ENCODE peak calls at places on chromosomes 11 and 22, in eight cellular contexts. H is IMR-90, P is right lobe of liver, X is psoas muscle, S is AG09309, R is lung, K is fibroblast of pulmonary artery, F is AG04450. T is an unnamed sample.

GRCh38 chr11:34064291-34064690 is 12.8 kb downstream of the CAPRIN1 start:
- DNase-seq in X (no peak), S (no peak), F (no peak), H (no peak), K (no peak), R (no peak), P (no peak), T (no peak)

GRCh38 chr11:800473-800872 is 2.4 kb upstream of the SLC25A22 start:
- DNase-seq in P (no peak), F (no peak), H (no peak), S (no peak), R (no peak), X (no peak), K (no peak), T (no peak)

GRCh38 chr22:46108564-46109473 is 41.5 kb upstream of the PPARA start:
- DNase-seq in S (no peak), F (no peak), H (peak), K (peak), X (no peak), R (no peak), P (peak), T (no peak)

GRCh38 chr11:10274726-10275125 is 19.3 kb downstream of the SBF2 start:
- DNase-seq in S (no peak), F (no peak), P (no peak), R (no peak), K (no peak), H (no peak), X (no peak), T (no peak)

GRCh38 chr22:50544746-50545253 is 899 bp upstream of the KLHDC7B start:
- DNase-seq in R (peak), H (no peak), F (no peak), K (no peak), P (no peak), S (no peak), X (no peak), T (no peak)

GRCh38 chr22:21791635-21792625 is 56.3 kb upstream of the YPEL1 start:
- DNase-seq in K (peak), S (no peak), H (peak), F (no peak), P (no peak), R (no peak), X (no peak), T (no peak)

GRCh38 chr11:120925944-120926343 is 98.0 kb upstream of the TBCEL start:
- DNase-seq in F (no peak), S (no peak), R (no peak), P (no peak), X (no peak), K (no peak), H (no peak), T (no peak)

GRCh38 chr11:115670538-115671200 is 166.5 kb upstream of the CADM1 start:
- DNase-seq in F (no peak), R (no peak), P (no peak), X (no peak), S (no peak), H (no peak), K (no peak), T (no peak)

GRCh38 chr22:39234157-39234793 is 10.5 kb downstream of the PDGFB start:
- DNase-seq in P (peak), H (no peak), R (no peak), F (no peak), X (peak), S (no peak), K (peak), T (no peak)

GRCh38 chr11:121563003-121563402 is 110.2 kb upstream of the SORL1-AS1 start:
- DNase-seq in P (no peak), F (no peak), H (no peak), K (no peak), X (no peak), R (no peak), S (no peak), T (no peak)

GRCh38 chr11:70862093-70862492 is 390.3 kb downstream of the SHANK2 start:
- DNase-seq in R (no peak), F (no peak), P (no peak), X (no peak), K (no peak), S (no peak), H (no peak), T (no peak)

GRCh38 chr22:21761086-21761485 is 25.5 kb upstream of the YPEL1 start:
- DNase-seq in R (no peak), X (no peak), K (no peak), S (no peak), F (peak), P (no peak), H (peak), T (no peak)

GRCh38 chr11:19972091-19972490 is 188.2 kb downstream of the DBX1 start:
- DNase-seq in S (no peak), R (no peak), K (no peak), X (no peak), P (no peak), F (no peak), H (no peak), T (no peak)

GRCh38 chr11:20839231-20839630 is 169.8 kb downstream of the NELL1 start:
- DNase-seq in F (no peak), S (no peak), X (no peak), R (no peak), K (no peak), P (no peak), H (no peak), T (no peak)

GRCh38 chr11:122344281-122344680 is 228.3 kb upstream of the BLID start:
- DNase-seq in H (peak), K (peak), X (no peak), F (peak), P (no peak), R (no peak), S (peak), T (peak)

GRCh38 chr11:92453055-92453454 is 228.4 kb downstream of the FAT3 start:
- DNase-seq in H (peak), F (peak), K (peak), S (peak), X (no peak), R (no peak), P (no peak), T (no peak)

GRCh38 chr11:34027516-34028406 is 23.8 kb upstream of the CAPRIN1 start:
- DNase-seq in R (no peak), P (peak), H (no peak), F (no peak), S (no peak), K (no peak), X (no peak), T (no peak)

GRCh38 chr22:46676881-46677280 is 56.7 kb downstream of the GRAMD4 start:
- DNase-seq in H (no peak), R (no peak), X (no peak), F (no peak), S (no peak), K (no peak), P (peak), T (no peak)

GRCh38 chr22:23772315-23773246 is at the start of gene MMP11:
- DNase-seq in P (peak), S (no peak), F (no peak), K (no peak), H (no peak), X (peak), R (no peak), T (no peak)

GRCh38 chr11:68423481-68423880 is 37.1 kb upstream of the PPP6R3 start:
- DNase-seq in P (no peak), X (no peak), R (no peak), H (no peak), S (no peak), K (no peak), F (no peak), T (no peak)

GRCh38 chr11:59754494-59754858 is 700 bp upstream of the STX3 start:
- DNase-seq in P (no peak), H (peak), K (no peak), X (no peak), F (no peak), S (no peak), R (no peak), T (no peak)

GRCh38 chr22:42962295-42963230 is 52.4 kb downstream of the PACSIN2 start:
- DNase-seq in X (no peak), F (no peak), R (peak), H (peak), S (no peak), K (peak), P (no peak), T (no peak)

GRCh38 chr11:34351687-34352469 is 5.9 kb downstream of the ABTB2 start:
- DNase-seq in P (no peak), X (no peak), K (no peak), H (no peak), F (no peak), R (no peak), S (no peak), T (no peak)

GRCh38 chr11:9617960-9618359 is 44.5 kb downstream of the WEE1 start:
- DNase-seq in S (peak), X (no peak), F (no peak), K (peak), R (no peak), P (no peak), H (peak), T (no peak)

GRCh38 chr11:48307760-48308386 is 1.9 kb downstream of the OR4S1 start:
- DNase-seq in S (peak), F (peak), H (peak), X (peak), K (peak), R (peak), P (peak), T (peak)

GRCh38 chr22:22123118-22123959 is 121.2 kb upstream of the VPREB1 start:
- DNase-seq in H (no peak), F (no peak), P (no peak), R (no peak), K (no peak), S (no peak), X (no peak), T (no peak)

GRCh38 chr11:117929568-117930207 is 486 bp upstream of the TMPRSS13 start:
- DNase-seq in R (no peak), P (no peak), S (no peak), H (no peak), X (no peak), K (no peak), F (no peak), T (no peak)

GRCh38 chr11:122100222-122101080 is 15.6 kb downstream of the BLID start:
- DNase-seq in F (peak), S (no peak), R (no peak), K (peak), H (peak), P (no peak), X (peak), T (no peak)

GRCh38 chr11:34926101-34926830 is 9.8 kb downstream of the PDHX start:
- DNase-seq in X (no peak), R (no peak), P (no peak), K (peak), H (peak), S (peak), F (no peak), T (peak)

GRCh38 chr11:91366186-91366585 is 858.4 kb upstream of the FAT3 start:
- DNase-seq in F (no peak), S (no peak), X (no peak), P (no peak), R (no peak), K (no peak), H (no peak), T (no peak)

GRCh38 chr11:123475478-123475877 is 45.4 kb downstream of the GRAMD1B start:
- DNase-seq in H (peak), F (no peak), P (no peak), R (no peak), S (no peak), K (peak), X (no peak), T (no peak)

GRCh38 chr11:120284272-120284671 is 40.8 kb upstream of the TLCD5 start:
- DNase-seq in P (peak), H (no peak), R (peak), S (no peak), X (no peak), F (no peak), K (no peak), T (no peak)

GRCh38 chr11:13962562-13963168 is at the start of gene SPON1:
- DNase-seq in F (no peak), X (peak), H (peak), P (peak), S (no peak), R (peak), K (peak), T (no peak)

GRCh38 chr22:44085743-44086741 is 61.9 kb downstream of the PARVB start:
- DNase-seq in F (no peak), K (peak), P (peak), X (peak), S (no peak), R (peak), H (peak), T (peak)

GRCh38 chr11:60982184-60982583 is 10.7 kb downstream of the CD6 start:
- DNase-seq in F (no peak), K (no peak), P (no peak), X (no peak), H (no peak), S (no peak), R (no peak), T (no peak)

GRCh38 chr22:29018293-29019189 is 43.1 kb downstream of the C22orf31 start:
- DNase-seq in K (no peak), X (no peak), H (no peak), F (no peak), S (no peak), R (no peak), P (no peak), T (no peak)

GRCh38 chr22:37599161-37599560 is 9.5 kb upstream of the GGA1 start:
- DNase-seq in F (no peak), S (no peak), R (no peak), P (no peak), K (no peak), H (no peak), X (no peak), T (no peak)

GRCh38 chr11:73269353-73270088 is 2.6 kb upstream of the P2RY6 start:
- DNase-seq in P (no peak), X (no peak), R (no peak), F (no peak), H (no peak), S (no peak), K (no peak), T (no peak)
- TF ChIP-seq CTCF in P (no peak), X (no peak), R (no peak), F (no peak), H (no peak), S (no peak), K (no peak), T (no peak)

DNA sequence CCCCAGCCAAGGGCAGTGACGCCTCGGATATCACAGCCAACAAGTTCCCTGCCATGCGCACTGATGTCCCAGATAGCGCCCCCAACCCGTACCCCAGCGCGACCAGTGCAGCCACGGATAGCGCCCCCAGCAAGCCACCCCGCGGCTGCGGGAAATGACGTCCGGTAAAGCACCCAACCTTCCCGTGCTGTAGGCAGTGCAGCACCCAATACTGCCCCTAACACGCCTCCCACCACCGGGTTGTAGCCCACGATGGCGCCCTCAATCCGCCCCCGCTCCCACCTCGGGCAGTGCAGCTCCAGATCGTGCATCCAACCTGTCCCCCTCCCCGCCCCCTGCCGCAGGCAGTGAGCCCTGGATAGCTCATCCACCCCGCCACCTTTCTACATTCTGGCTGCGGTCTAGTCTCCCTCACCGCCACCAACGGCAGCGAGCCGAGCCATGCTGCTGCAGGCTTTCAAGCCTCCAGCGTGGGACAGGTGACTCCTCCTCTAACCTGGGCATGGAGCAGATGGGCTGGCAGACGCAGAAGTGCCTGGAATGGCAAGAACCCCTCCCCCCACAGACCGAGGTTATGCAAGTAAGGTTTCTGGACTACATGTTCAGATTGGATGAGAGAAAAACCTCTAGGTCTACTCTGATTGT is 540 bp downstream of the RFPL2 start:
- DNase-seq in H (no peak), S (no peak), F (no peak), R (no peak), K (no peak), X (no peak), P (no peak), T (no peak)
- H3K4me3 ChIP-seq in H (no peak), S (no peak), F (no peak), R (no peak), K (no peak), X (no peak), P (peak), T (no peak)

DNA sequence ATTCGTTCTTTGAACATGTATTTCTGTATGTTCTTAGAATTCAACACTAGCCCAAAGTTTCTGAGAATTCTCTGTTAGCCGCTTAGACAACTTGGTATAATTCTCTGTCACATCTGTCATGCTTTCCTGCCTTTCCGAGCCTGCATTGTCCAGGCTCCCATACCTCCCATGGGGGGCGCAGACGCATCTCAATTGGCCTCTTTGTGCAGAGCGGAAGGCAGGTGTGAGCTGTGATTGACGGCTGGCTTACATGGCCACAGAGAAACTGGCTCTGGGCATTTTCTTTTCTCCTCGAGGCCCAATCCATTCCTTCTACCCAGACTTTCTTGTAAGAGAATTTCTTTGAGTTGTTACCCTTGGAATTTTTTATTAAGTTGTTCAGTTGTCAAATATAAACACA is 132.7 kb upstream of the SESN3 start:
- DNase-seq in S (no peak), H (no peak), F (no peak), P (no peak), K (no peak), R (no peak), X (no peak), T (no peak)
- TF ChIP-seq CTCF in S (no peak), H (no peak), F (no peak), P (no peak), K (no peak), R (no peak), X (no peak), T (no peak)

DNA sequence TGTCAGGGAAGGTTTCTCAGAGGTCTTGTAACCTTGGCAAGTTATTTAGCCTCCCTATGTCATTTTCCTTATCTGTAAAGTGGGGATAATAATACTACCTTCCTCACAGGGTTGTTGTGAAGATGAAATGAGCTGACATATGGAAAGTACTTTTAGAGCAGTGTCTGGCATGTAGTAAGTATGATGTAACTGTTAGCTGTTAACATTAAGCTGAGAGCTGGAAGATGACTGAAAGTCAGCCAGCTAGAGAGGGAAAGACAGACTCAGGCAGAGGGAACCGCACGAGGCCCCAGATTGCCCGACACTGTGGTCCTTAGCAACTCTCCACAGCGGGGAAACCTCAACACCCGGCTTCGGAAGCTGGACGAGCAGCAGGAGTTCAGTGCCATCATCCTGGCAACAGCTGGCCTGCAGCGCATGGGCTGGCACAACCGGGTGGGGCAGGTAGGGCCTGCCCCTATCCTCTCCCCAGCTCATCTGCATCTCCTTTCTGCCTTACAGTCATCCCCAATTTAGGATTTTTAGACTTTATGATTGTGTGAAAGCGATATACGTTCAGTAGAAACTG is 6.5 kb downstream of the HMBS start:
- DNase-seq in X (no peak), H (peak), P (no peak), F (no peak), R (no peak), K (no peak), S (no peak), T (no peak)
- H3K4me3 ChIP-seq in X (no peak), H (no peak), P (no peak), F (no peak), R (no peak), K (no peak), S (no peak), T (no peak)

GRCh38 chr11:85809191-85809590 is 1.8 kb downstream of the SYTL2 start:
- DNase-seq in R (no peak), F (no peak), H (no peak), S (no peak), K (no peak), P (no peak), X (no peak), T (no peak)

GRCh38 chr11:85809881-85810280 is 1.1 kb downstream of the SYTL2 start:
- DNase-seq in P (no peak), K (no peak), S (no peak), H (no peak), X (peak), R (no peak), F (no peak), T (no peak)

GRCh38 chr11:85810521-85810870 is 445 bp downstream of the SYTL2 start:
- DNase-seq in H (no peak), X (no peak), F (no peak), K (no peak), S (no peak), R (no peak), P (no peak), T (no peak)

GRCh38 chr11:85811624-85812023 is 683 bp upstream of the SYTL2 start:
- DNase-seq in S (no peak), X (no peak), P (no peak), F (no peak), H (no peak), R (no peak), K (no peak), T (no peak)

GRCh38 chr11:85810871-85811611 is at the start of gene SYTL2:
- DNase-seq in R (peak), H (peak), F (no peak), S (no peak), K (peak), P (peak), X (peak), T (no peak)
- TF ChIP-seq CTCF in R (no peak), H (peak), F (no peak), S (no peak), K (no peak), P (no peak), X (peak), T (no peak)

GRCh38 chr11:6391548-6392134 is 1.4 kb downstream of the SMPD1 start:
- DNase-seq in H (no peak), R (no peak), F (no peak), X (no peak), P (no peak), S (no peak), K (no peak), T (no peak)
- H3K4me3 ChIP-seq in H (peak), R (peak), F (peak), X (peak), P (peak), S (no peak), K (peak), T (no peak)

GRCh38 chr11:71914127-71914526 is 14.3 kb downstream of the XNDC1N start:
- DNase-seq in R (no peak), K (no peak), H (peak), P (no peak), S (peak), X (no peak), F (no peak), T (peak)
- TF ChIP-seq CTCF in R (no peak), K (no peak), H (no peak), P (no peak), S (no peak), X (no peak), F (no peak), T (no peak)

DNA sequence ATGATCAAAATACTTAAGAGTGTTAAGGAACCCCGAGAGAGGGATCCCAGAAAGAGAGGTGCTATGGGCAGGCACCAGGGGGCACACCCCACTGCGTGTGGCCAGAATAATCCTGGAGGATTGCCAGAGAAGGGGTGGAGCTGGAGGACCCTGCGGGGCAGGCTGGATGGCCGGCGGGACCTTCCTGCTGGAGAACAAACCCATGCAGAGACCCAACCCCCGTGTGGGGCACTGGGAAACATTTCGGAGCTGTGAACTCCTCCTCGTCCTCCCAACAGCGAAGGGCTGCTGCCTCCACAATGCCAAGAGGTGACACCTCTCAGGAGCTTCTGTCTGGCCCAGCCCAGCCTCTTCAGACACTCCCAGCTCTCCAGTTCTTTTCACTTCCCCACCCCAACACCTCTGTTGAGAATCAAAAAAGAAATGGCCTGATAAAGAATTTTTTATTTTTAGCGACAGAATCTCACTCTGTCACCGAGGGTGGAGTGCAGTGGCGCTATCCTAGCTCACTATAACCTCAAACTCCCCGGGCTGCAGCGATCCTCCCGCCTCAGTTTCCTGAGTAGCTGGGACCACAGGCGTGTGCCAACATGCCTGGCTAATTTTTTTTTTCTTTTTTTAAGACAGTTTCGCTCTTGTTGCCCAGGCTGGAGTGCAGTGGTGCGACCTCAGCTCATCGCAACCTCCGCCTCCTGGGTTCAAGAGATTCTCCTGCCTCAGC is 25.6 kb downstream of the RHOD start:
- DNase-seq in X (no peak), F (no peak), S (no peak), K (peak), H (no peak), P (no peak), R (no peak), T (no peak)
- H3K4me3 ChIP-seq in X (no peak), F (no peak), S (no peak), K (no peak), H (no peak), P (no peak), R (no peak), T (no peak)

T was measured in HFF-Myc.